ENCODE peak calls at places on chromosomes 1 and 21, in five cellular contexts. F, A, P, O and N are unnamed samples.

GRCh38 chr1:157359309-157360020 is 192.8 kb downstream of the FCRL5 start:
- DNase-seq in F (no peak), A (peak), P (no peak), O (no peak), N (no peak)

GRCh38 chr1:43038232-43038929 is 79.7 kb upstream of the SLC2A1 start:
- DNase-seq in F (no peak), A (no peak), P (no peak), O (no peak), N (no peak)

GRCh38 chr1:9061252-9061948 is 8.0 kb downstream of the SLC2A5 start:
- DNase-seq in F (no peak), A (peak), P (peak), O (no peak), N (peak)

GRCh38 chr1:24727490-24728214 is 17.6 kb upstream of the CLIC4 start:
- DNase-seq in F (peak), A (peak), P (peak), O (no peak), N (no peak)

GRCh38 chr1:63323866-63324778 is 1.8 kb downstream of the FOXD3 start:
- DNase-seq in F (no peak), A (no peak), P (no peak), O (no peak), N (no peak)

GRCh38 chr1:19756480-19756879 is 43.2 kb downstream of the TMCO4 start:
- DNase-seq in F (no peak), A (no peak), P (no peak), O (no peak), N (no peak)

GRCh38 chr1:240092301-240093119 is 827 bp downstream of the FMN2 start:
- DNase-seq in F (no peak), A (no peak), P (peak), O (peak), N (no peak)

GRCh38 chr1:26126321-26127084 is 14.9 kb downstream of the PDIK1L start:
- DNase-seq in F (peak), A (peak), P (no peak), O (no peak), N (no peak)

GRCh38 chr1:76068542-76068941 is 6.0 kb upstream of the ST6GALNAC3 start:
- DNase-seq in F (no peak), A (no peak), P (no peak), O (no peak), N (no peak)

GRCh38 chr21:34180826-34181359 is 107.5 kb downstream of the MRPS6 start:
- DNase-seq in F (no peak), A (no peak), P (no peak), O (no peak), N (no peak)